ENCODE peak calls at places on chromosome 22, in five cellular contexts. One of them, this sample, is unnamed.

GRCh38 chr22:43110927-43111623 is 525 bp downstream of the BIK start:
- DNase-seq in PC-3: peak
- DNase-seq in IMR-90: no peak
- DNase-seq in H9: no peak
- DNase-seq in colonic mucosa: peak
- DNase-seq in this sample: no peak

GRCh38 chr22:26127126-26127525 is 42.1 kb upstream of the SEZ6L start:
- DNase-seq in PC-3: no peak
- DNase-seq in IMR-90: no peak
- DNase-seq in H9: no peak
- DNase-seq in colonic mucosa: no peak
- DNase-seq in this sample: peak

GRCh38 chr22:36586852-36587251 is 57.9 kb upstream of the EIF3D start:
- DNase-seq in PC-3: no peak
- DNase-seq in IMR-90: no peak
- DNase-seq in H9: no peak
- DNase-seq in colonic mucosa: no peak
- DNase-seq in this sample: no peak

GRCh38 chr22:46087816-46088277 is 62.5 kb upstream of the PPARA start:
- DNase-seq in PC-3: no peak
- DNase-seq in IMR-90: peak
- DNase-seq in H9: no peak
- DNase-seq in colonic mucosa: peak
- DNase-seq in this sample: peak

GRCh38 chr22:48242461-48242864 is 1480.0 kb downstream of the TBC1D22A start:
- DNase-seq in PC-3: no peak
- DNase-seq in IMR-90: no peak
- DNase-seq in H9: peak
- DNase-seq in colonic mucosa: peak
- DNase-seq in this sample: no peak

GRCh38 chr22:46791201-46791731 is 28.8 kb downstream of the TBC1D22A start:
- DNase-seq in PC-3: no peak
- DNase-seq in IMR-90: peak
- DNase-seq in H9: no peak
- DNase-seq in colonic mucosa: no peak
- DNase-seq in this sample: peak

GRCh38 chr22:50610041-50610451 is 9.5 kb downstream of the MAPK8IP2 start:
- DNase-seq in PC-3: no peak
- DNase-seq in IMR-90: no peak
- DNase-seq in H9: no peak
- DNase-seq in colonic mucosa: no peak
- DNase-seq in this sample: no peak

GRCh38 chr22:33726294-33726711 is 194.0 kb downstream of the LARGE1 start:
- DNase-seq in PC-3: peak
- DNase-seq in IMR-90: peak
- DNase-seq in H9: no peak
- DNase-seq in colonic mucosa: no peak
- DNase-seq in this sample: no peak

GRCh38 chr22:18024956-18025720 is 777 bp upstream of the MICAL3 start:
- DNase-seq in PC-3: no peak
- DNase-seq in IMR-90: no peak
- DNase-seq in H9: no peak
- DNase-seq in colonic mucosa: no peak
- DNase-seq in this sample: peak
- H3K9ac ChIP-seq in PC-3: no peak
- H3K9ac ChIP-seq in IMR-90: no peak
- H3K9ac ChIP-seq in H9: no peak
- H3K9ac ChIP-seq in colonic mucosa: no peak
- H3K9ac ChIP-seq in this sample: peak

GRCh38 chr22:27779650-27780049 is 21.9 kb downstream of the MN1 start:
- DNase-seq in PC-3: no peak
- DNase-seq in IMR-90: no peak
- DNase-seq in H9: no peak
- DNase-seq in colonic mucosa: no peak
- DNase-seq in this sample: no peak
- H3K9ac ChIP-seq in PC-3: no peak
- H3K9ac ChIP-seq in IMR-90: no peak
- H3K9ac ChIP-seq in H9: no peak
- H3K9ac ChIP-seq in colonic mucosa: no peak
- H3K9ac ChIP-seq in this sample: no peak

GRCh38 chr22:29503811-29504372 is 23.9 kb downstream of the NEFH start:
- DNase-seq in PC-3: peak
- DNase-seq in IMR-90: peak
- DNase-seq in H9: no peak
- DNase-seq in colonic mucosa: peak
- DNase-seq in this sample: no peak
- H3K9ac ChIP-seq in PC-3: no peak
- H3K9ac ChIP-seq in IMR-90: no peak
- H3K9ac ChIP-seq in H9: no peak
- H3K9ac ChIP-seq in colonic mucosa: no peak
- H3K9ac ChIP-seq in this sample: no peak

GRCh38 chr22:39296535-39296934 is 22.9 kb downstream of the RPL3 start:
- DNase-seq in PC-3: no peak
- DNase-seq in IMR-90: no peak
- DNase-seq in H9: no peak
- DNase-seq in colonic mucosa: no peak
- DNase-seq in this sample: no peak

GRCh38 chr22:39299829-39300178 is 19.6 kb downstream of the RPL3 start:
- DNase-seq in PC-3: no peak
- DNase-seq in IMR-90: no peak
- DNase-seq in H9: no peak
- DNase-seq in colonic mucosa: no peak
- DNase-seq in this sample: no peak

GRCh38 chr22:39297490-39298193 is 21.8 kb downstream of the RPL3 start:
- DNase-seq in PC-3: no peak
- DNase-seq in IMR-90: no peak
- DNase-seq in H9: no peak
- DNase-seq in colonic mucosa: no peak
- DNase-seq in this sample: no peak

GRCh38 chr22:39296981-39297489 is 22.4 kb downstream of the RPL3 start:
- DNase-seq in PC-3: no peak
- DNase-seq in IMR-90: no peak
- DNase-seq in H9: no peak
- DNase-seq in colonic mucosa: no peak
- DNase-seq in this sample: no peak

DNA sequence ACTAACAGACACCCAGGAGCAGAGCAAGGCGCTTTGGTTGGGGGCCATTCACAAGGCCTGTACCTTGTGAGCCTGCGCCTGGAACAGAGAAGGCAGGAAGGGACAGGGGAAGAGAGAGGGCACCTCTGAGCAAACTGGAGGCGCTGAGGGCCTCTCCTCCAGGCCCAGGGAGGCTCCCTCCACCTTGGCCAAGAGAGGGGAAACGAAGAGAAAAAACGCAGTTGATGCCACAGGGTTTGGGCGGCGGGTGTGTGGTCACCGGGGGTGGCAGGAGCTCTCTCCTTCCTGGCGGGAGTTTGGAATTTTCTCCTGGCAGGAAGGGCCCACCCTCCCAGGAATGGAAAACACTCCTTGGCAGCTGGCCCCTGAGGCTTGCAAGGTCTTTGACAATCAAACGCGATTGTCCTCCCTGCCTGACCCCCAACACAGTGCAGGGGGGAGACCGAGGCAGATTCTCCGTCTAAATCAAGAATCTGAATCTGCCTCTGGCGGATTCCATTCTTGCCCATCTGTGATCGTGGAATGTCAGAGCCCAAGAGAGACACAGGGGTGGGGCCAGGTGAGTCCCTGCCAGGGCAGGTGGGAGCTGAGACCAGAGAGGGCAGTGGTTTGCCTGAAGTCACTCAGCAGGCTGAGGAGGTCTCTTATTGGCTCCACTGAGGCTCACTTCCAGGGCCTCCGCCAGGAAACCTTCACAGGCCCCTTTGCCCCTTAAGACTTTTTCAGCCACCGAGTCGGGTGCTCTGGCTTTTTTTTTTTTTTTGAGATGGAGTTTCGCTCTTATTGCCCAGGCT is 21.0 kb downstream of the RPL3 start:
- DNase-seq in PC-3: no peak
- DNase-seq in IMR-90: no peak
- DNase-seq in H9: no peak
- DNase-seq in colonic mucosa: no peak
- DNase-seq in this sample: no peak
- H3K9ac ChIP-seq in PC-3: no peak
- H3K9ac ChIP-seq in IMR-90: no peak
- H3K9ac ChIP-seq in H9: no peak
- H3K9ac ChIP-seq in colonic mucosa: no peak
- H3K9ac ChIP-seq in this sample: no peak

This sample was measured in Karpas-422.